ENCODE peak calls at places on chromosomes 4 and X, in eight cellular contexts. P is foreskin fibroblast; A is NCI-H1930; T is RWPE1; O is COR-L47; D is activated CD4-positive, alpha-beta T cell treated with anti-CD3 and anti-CD28 coated beads, Interleukin-2, amount 10 ng/mL, durations not matched to agents 7 days and 5 days; Y is AG04449; U is posterior cingulate gyrus. L is an unnamed sample.

GRCh38 chrX:76428243-76429130 is 977 bp downstream of the MAGEE1 start:
- DNase-seq in P (no peak), A (no peak), T (no peak), O (no peak), D (peak), Y (no peak), U (peak), L (no peak)

GRCh38 chr4:165308606-165309005 is 18.9 kb upstream of the MSMO1 start:
- DNase-seq in P (peak), A (no peak), T (no peak), O (no peak), D (no peak), Y (no peak), U (no peak), L (no peak)

GRCh38 chr4:8370106-8370787 is 70.3 kb downstream of the ACOX3 start:
- DNase-seq in P (no peak), A (no peak), T (no peak), O (no peak), D (no peak), Y (no peak), U (no peak), L (no peak)

GRCh38 chr4:184807261-184807660 is 18.5 kb downstream of the ACSL1 start:
- DNase-seq in P (no peak), A (no peak), T (no peak), O (no peak), D (no peak), Y (no peak), U (no peak), L (no peak)

GRCh38 chr4:14399919-14400706 is 602.2 kb upstream of the CPEB2 start:
- DNase-seq in P (no peak), A (no peak), T (no peak), O (no peak), D (no peak), Y (no peak), U (no peak), L (no peak)

GRCh38 chr4:76559236-76560071 is 124.4 kb downstream of the SHROOM3 start:
- DNase-seq in P (no peak), A (no peak), T (no peak), O (no peak), D (no peak), Y (no peak), U (no peak), L (no peak)

GRCh38 chr4:90357117-90357710 is 230.0 kb downstream of the CCSER1 start:
- DNase-seq in P (peak), A (peak), T (peak), O (peak), D (no peak), Y (peak), U (no peak), L (peak)

GRCh38 chrX:110284159-110284558 is 33.7 kb downstream of the AMMECR1 start:
- DNase-seq in P (peak), A (no peak), T (peak), O (no peak), D (no peak), Y (peak), U (no peak), L (peak)

GRCh38 chrX:17860811-17861495 is at the start of gene RAI2:
- DNase-seq in P (peak), A (peak), T (no peak), O (no peak), D (peak), Y (no peak), U (no peak), L (no peak)

GRCh38 chr4:110586137-110586850 is 36.6 kb downstream of the PITX2 start:
- DNase-seq in P (peak), A (no peak), T (peak), O (peak), D (no peak), Y (peak), U (no peak), L (peak)

GRCh38 chr4:14130551-14130950 is 503.0 kb upstream of the BOD1L1 start:
- DNase-seq in P (peak), A (no peak), T (no peak), O (no peak), D (no peak), Y (peak), U (no peak), L (no peak)

GRCh38 chrX:109600114-109600710 is 24.8 kb downstream of the KCNE5 start:
- DNase-seq in P (peak), A (no peak), T (no peak), O (no peak), D (no peak), Y (no peak), U (peak), L (no peak)

GRCh38 chr4:84750260-84750955 is 167.5 kb downstream of the CDS1 start:
- DNase-seq in P (peak), A (peak), T (peak), O (peak), D (no peak), Y (peak), U (no peak), L (peak)